ENCODE peak calls at places on chromosomes 7 and 10, in seven cellular contexts. S, V, D, N, P, M and Z are unnamed samples.

GRCh38 chr10:89550509-89550908 is 15.1 kb upstream of the SLC16A12 start:
- DNase-seq in S (no peak), V (no peak), D (no peak), N (no peak), P (no peak), M (no peak), Z (no peak)

GRCh38 chr10:46018453-46019169 is 11.8 kb downstream of the NCOA4 start:
- DNase-seq in S (no peak), V (no peak), D (no peak), N (peak; percentile 85), P (no peak), M (peak; percentile 86), Z (no peak)

GRCh38 chr10:2525781-2526180 is 541.6 kb upstream of the PFKP start:
- DNase-seq in S (no peak), V (no peak), D (no peak), N (no peak), P (no peak), M (no peak), Z (no peak)

GRCh38 chr10:34017281-34017680 is 682.8 kb upstream of the NRP1 start:
- DNase-seq in S (no peak), V (peak; percentile 77), D (no peak), N (no peak), P (no peak), M (no peak), Z (no peak)

GRCh38 chr10:13231190-13231589 is 3.0 kb downstream of the UCMA start:
- DNase-seq in S (no peak), V (no peak), D (no peak), N (no peak), P (no peak), M (no peak), Z (no peak)

GRCh38 chr7:78248867-78249266 is 450.3 kb downstream of the PHTF2 start:
- DNase-seq in S (no peak), V (no peak), D (no peak), N (no peak), P (no peak), M (no peak), Z (no peak)

GRCh38 chr10:24806262-24806661 is 82.6 kb upstream of the ARHGAP21 start:
- DNase-seq in S (no peak), V (no peak), D (no peak), N (no peak), P (no peak), M (no peak), Z (no peak)

GRCh38 chr7:28738384-28738783 is 219.7 kb downstream of the TRIL start:
- DNase-seq in S (no peak), V (no peak), D (no peak), N (peak; percentile 4), P (no peak), M (no peak), Z (no peak)

GRCh38 chr10:71394926-71395562 is 1.7 kb upstream of the CDH23 start:
- DNase-seq in S (no peak), V (peak; percentile 16), D (no peak), N (no peak), P (no peak), M (no peak), Z (no peak)

GRCh38 chr7:120550494-120551048 is 277.6 kb downstream of the KCND2 start:
- DNase-seq in S (no peak), V (no peak), D (no peak), N (no peak), P (no peak), M (no peak), Z (no peak)

GRCh38 chr7:114943953-114944741 is 22.3 kb downstream of the MDFIC start:
- DNase-seq in S (no peak), V (no peak), D (no peak), N (no peak), P (no peak), M (no peak), Z (no peak)

GRCh38 chr7:11591943-11592342 is 240.1 kb downstream of the THSD7A start:
- DNase-seq in S (no peak), V (no peak), D (no peak), N (no peak), P (no peak), M (peak; percentile 73), Z (no peak)

GRCh38 chr7:47310020-47310419 is 271.9 kb downstream of the TNS3 start:
- DNase-seq in S (no peak), V (no peak), D (no peak), N (no peak), P (peak; percentile 20), M (no peak), Z (no peak)

GRCh38 chr10:22560391-22561239 is 153.8 kb downstream of the PIP4K2A start:
- DNase-seq in S (no peak), V (no peak), D (no peak), N (no peak), P (no peak), M (no peak), Z (no peak)

GRCh38 chr10:120483006-120483405 is 26.0 kb downstream of the PLPP4 start:
- DNase-seq in S (no peak), V (peak; percentile 11), D (no peak), N (no peak), P (no peak), M (no peak), Z (peak; percentile 62)

GRCh38 chr10:128386816-128387604 is 260.8 kb upstream of the MKI67 start:
- DNase-seq in S (no peak), V (no peak), D (no peak), N (no peak), P (no peak), M (no peak), Z (no peak)

GRCh38 chr7:50356212-50356944 is 51.9 kb downstream of the IKZF1 start:
- DNase-seq in S (peak; percentile 85), V (no peak), D (no peak), N (peak; percentile 82), P (no peak), M (no peak), Z (no peak)

GRCh38 chr10:103610083-103610472 is 116.6 kb downstream of the NEURL1 start:
- DNase-seq in S (no peak), V (no peak), D (no peak), N (no peak), P (no peak), M (no peak), Z (no peak)

GRCh38 chr10:34966440-34966839 is 123.7 kb downstream of the CUL2 start:
- DNase-seq in S (no peak), V (no peak), D (no peak), N (no peak), P (no peak), M (no peak), Z (no peak)

GRCh38 chr7:102967798-102968197 is 55.0 kb downstream of the LRRC17 start:
- DNase-seq in S (no peak), V (no peak), D (no peak), N (no peak), P (no peak), M (no peak), Z (peak; percentile 0)

GRCh38 chr7:75872073-75872782 is 6.6 kb upstream of the RHBDD2 start:
- DNase-seq in S (no peak), V (no peak), D (no peak), N (peak; percentile 52), P (no peak), M (peak; percentile 10), Z (no peak)

GRCh38 chr7:155360495-155361362 is 63.1 kb downstream of the INSIG1 start:
- DNase-seq in S (peak; percentile 61), V (no peak), D (no peak), N (no peak), P (no peak), M (no peak), Z (no peak)

GRCh38 chr7:158868754-158869410 is 12.5 kb downstream of the DYNC2I1 start:
- DNase-seq in S (no peak), V (no peak), D (no peak), N (no peak), P (no peak), M (no peak), Z (no peak)

GRCh38 chr10:106981461-106981850 is 183.1 kb downstream of the SORCS1 start:
- DNase-seq in S (no peak), V (no peak), D (no peak), N (no peak), P (no peak), M (no peak), Z (peak; percentile 26)

GRCh38 chr7:132073920-132074589 is 502.2 kb downstream of the PLXNA4 start:
- DNase-seq in S (no peak), V (no peak), D (no peak), N (no peak), P (no peak), M (no peak), Z (no peak)

GRCh38 chr10:88934900-88935672 is 17.5 kb downstream of the ACTA2 start:
- DNase-seq in S (peak; percentile 78), V (peak; percentile 66), D (peak; percentile 86), N (peak; percentile 62), P (peak; percentile 84), M (peak; percentile 80), Z (peak; percentile 95)

DNA sequence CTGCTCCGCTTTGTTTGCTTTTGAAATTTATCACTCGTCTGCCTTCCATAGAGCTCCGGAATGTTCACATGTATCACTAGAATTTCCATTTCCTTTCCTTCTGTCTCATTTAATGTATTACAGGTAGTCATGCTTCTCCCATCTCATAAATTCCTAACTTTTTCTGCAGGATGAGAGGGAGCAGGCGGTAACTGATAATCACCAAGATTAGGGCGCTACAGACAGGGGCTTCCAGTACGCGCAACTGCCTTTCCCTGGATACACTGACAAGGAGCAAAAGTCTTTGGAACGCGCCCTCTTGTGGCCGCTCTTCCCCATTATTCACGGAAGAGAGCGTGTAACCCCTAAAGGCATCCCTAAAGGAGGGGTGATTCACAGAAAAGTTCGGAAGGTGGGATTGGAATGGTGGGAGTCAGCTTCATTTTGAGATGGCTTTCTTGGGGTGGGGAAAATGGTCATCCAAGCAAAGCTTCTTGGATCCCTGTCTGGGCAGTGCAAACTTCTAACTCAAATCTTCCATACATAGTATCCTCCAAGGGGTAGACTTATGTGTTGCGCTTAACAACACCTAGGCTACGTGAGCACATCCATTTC is 6.5 kb downstream of the INHBA start:
- DNase-seq in S (peak; percentile 85), V (peak; percentile 88), D (peak; percentile 80), N (peak; percentile 67), P (no peak), M (peak; percentile 94), Z (peak; percentile 64)
- TF ChIP-seq POLR2AphosphoS5 in S (no peak), V (no peak), D (no peak), N (no peak), P (peak; percentile 8), M (peak; percentile 20), Z (peak; percentile 52)

GRCh38 chr7:116561697-116562483 is 37.1 kb downstream of the CAV1 start:
- DNase-seq in S (no peak), V (no peak), D (no peak), N (no peak), P (no peak), M (no peak), Z (no peak)
- H3K27ac ChIP-seq in S (no peak overlapping the region), V (no peak overlapping the region), D (no peak overlapping the region), N (no peak overlapping the region), P (no peak overlapping the region), M (no peak overlapping the region), Z (no peak overlapping the region)

GRCh38 chr7:39951156-39951942 is 1.3 kb downstream of the CDK13 start:
- DNase-seq in S (peak; percentile 94), V (peak; percentile 78), D (peak; percentile 70), N (peak; percentile 71), P (peak; percentile 41), M (peak; percentile 73), Z (peak; percentile 92)
- TF ChIP-seq POLR2A in S (no peak), V (no peak), D (no peak), N (no peak), P (no peak), M (no peak), Z (no peak)

GRCh38 chr10:111234903-111235302 is 158.1 kb downstream of the ADRA2A start:
- DNase-seq in S (no peak), V (no peak), D (no peak), N (no peak), P (no peak), M (no peak), Z (peak; percentile 68)
- TF ChIP-seq POLR2AphosphoS5 in S (no peak), V (no peak), D (no peak), N (no peak), P (no peak), M (no peak), Z (no peak)

GRCh38 chr10:124536496-124537050 is 75.0 kb downstream of the LHPP start:
- DNase-seq in S (no peak), V (no peak), D (no peak), N (no peak), P (no peak), M (no peak), Z (no peak)
- H3K27ac ChIP-seq in S (peak overlapping the region; percentile 73), V (no peak overlapping the region), D (no peak overlapping the region), N (no peak overlapping the region), P (no peak overlapping the region), M (no peak overlapping the region), Z (peak overlapping the region; percentile 44)